ENCODE peak calls at places on chromosomes 3 and 15, in four cellular contexts. C is mucosa of descending colon, R is iris pigment epithelial cell, U is AG08395. P is an unnamed sample.
A peak's percentile ranks its signal among the peaks of the same experiment; 100 is the strongest.

GRCh38 chr15:58336161-58336560 is 95.6 kb upstream of the LIPC start:
- DNase-seq in C (no peak), R (no peak), U (no peak), P (no peak)

GRCh38 chr3:161630791-161631190 is 134.2 kb downstream of the OTOL1 start:
- DNase-seq in C (no peak), R (no peak), U (no peak), P (no peak)

GRCh38 chr15:60819860-60820259 is 340.9 kb upstream of the ICE2 start:
- DNase-seq in C (no peak), R (no peak), U (no peak), P (peak; percentile 17)

GRCh38 chr3:39933986-39934693 is 124.7 kb downstream of the MYRIP start:
- DNase-seq in C (no peak), R (no peak), U (no peak), P (no peak)

GRCh38 chr3:165254812-165255211 is 58.6 kb upstream of the SLITRK3 start:
- DNase-seq in C (no peak), R (peak; percentile 8), U (no peak), P (peak; percentile 31)

GRCh38 chr3:9881440-9881839 is 1.4 kb upstream of the CIDEC start:
- DNase-seq in C (no peak), R (no peak), U (no peak), P (no peak)

GRCh38 chr15:75177360-75178071 is 24.2 kb upstream of the C15orf39 start:
- DNase-seq in C (peak; percentile 23), R (no peak), U (no peak), P (no peak)

GRCh38 chr3:169886671-169887070 is 16.9 kb upstream of the LRRC31 start:
- DNase-seq in C (no peak), R (peak; percentile 9), U (peak; percentile 61), P (no peak)

GRCh38 chr3:139491966-139492365 is 15.7 kb upstream of the RBP2 start:
- DNase-seq in C (no peak), R (no peak), U (no peak), P (no peak)

GRCh38 chr3:158453004-158453403 is 118.0 kb upstream of the MLF1 start:
- DNase-seq in C (no peak), R (no peak), U (no peak), P (no peak)

GRCh38 chr15:90478981-90479481 is 50.7 kb upstream of the CRTC3 start:
- DNase-seq in C (no peak), R (no peak), U (no peak), P (no peak)

GRCh38 chr15:31338879-31339557 is 12.4 kb downstream of the KLF13 start:
- DNase-seq in C (no peak), R (peak; percentile 62), U (peak; percentile 84), P (no peak)

GRCh38 chr3:120471643-120472042 is 20.9 kb upstream of the FSTL1 start:
- DNase-seq in C (no peak), R (peak; percentile 74), U (peak; percentile 36), P (no peak)

GRCh38 chr3:102113421-102114041 is 264.2 kb downstream of the NFKBIZ start:
- DNase-seq in C (no peak), R (no peak), U (no peak), P (no peak)

GRCh38 chr15:66864086-66864830 is 162.2 kb downstream of the SMAD6 start:
- DNase-seq in C (no peak), R (no peak), U (no peak), P (no peak)

GRCh38 chr15:90362936-90363212 is 10.8 kb downstream of the ZNF774 start:
- DNase-seq in C (no peak), R (peak; percentile 90), U (peak; percentile 85), P (peak; percentile 57)

GRCh38 chr3:10508619-10509260 is 3.4 kb upstream of the ATP2B2 start:
- DNase-seq in C (no peak), R (no peak), U (no peak), P (no peak)

GRCh38 chr3:69120879-69121464 is 1.4 kb downstream of the LMOD3 start:
- DNase-seq in C (peak; percentile 38), R (peak; percentile 79), U (peak; percentile 66), P (peak; percentile 31)